ENCODE peak calls at places on chromosome 5, in eight cellular contexts. N, T, Q, Y, C, X, B and I are unnamed samples.

GRCh38 chr5:123807177-123807900 is 295.4 kb downstream of the CSNK1G3 start:
- DNase-seq in N (no peak), T (no peak), Q (no peak), Y (no peak), C (no peak), X (no peak), B (peak; percentile 66), I (no peak)

GRCh38 chr5:32369542-32370155 is 56.9 kb upstream of the MTMR12 start:
- DNase-seq in N (no peak), T (no peak), Q (no peak), Y (peak; percentile 4), C (no peak), X (no peak), B (no peak), I (no peak)

GRCh38 chr5:65663804-65664521 is 39.1 kb downstream of the SHLD3 start:
- DNase-seq in N (no peak), T (peak; percentile 7), Q (peak; percentile 33), Y (peak; percentile 22), C (peak; percentile 18), X (no peak), B (peak; percentile 83), I (peak; percentile 43)

GRCh38 chr5:172686111-172686510 is 45.0 kb downstream of the NEURL1B start:
- DNase-seq in N (no peak), T (no peak), Q (no peak), Y (peak; percentile 22), C (peak; percentile 27), X (no peak), B (no peak), I (no peak)

GRCh38 chr5:127176769-127177168 is 103.5 kb upstream of the C5orf63 start:
- DNase-seq in N (no peak), T (no peak), Q (peak; percentile 2), Y (no peak), C (no peak), X (no peak), B (no peak), I (no peak)

GRCh38 chr5:167699434-167699833 is 592.0 kb upstream of the WWC1 start:
- DNase-seq in N (no peak), T (no peak), Q (peak; percentile 99), Y (peak; percentile 100), C (peak; percentile 99), X (peak; percentile 100), B (peak; percentile 100), I (peak; percentile 99)

GRCh38 chr5:39765381-39765780 is 340.6 kb upstream of the DAB2 start:
- DNase-seq in N (no peak), T (no peak), Q (peak; percentile 78), Y (peak; percentile 91), C (peak; percentile 60), X (no peak), B (no peak), I (peak; percentile 53)

GRCh38 chr5:60945760-60946253 is 802 bp downstream of the NDUFAF2 start:
- DNase-seq in N (no peak), T (peak; percentile 13), Q (peak; percentile 59), Y (peak; percentile 66), C (peak; percentile 37), X (no peak), B (peak; percentile 53), I (peak; percentile 61)

GRCh38 chr5:165607026-165607425 is 2101.6 kb downstream of the MAT2B start:
- DNase-seq in N (no peak), T (no peak), Q (no peak), Y (no peak), C (no peak), X (no peak), B (no peak), I (no peak)

GRCh38 chr5:166961028-166961427 is 1330.4 kb upstream of the WWC1 start:
- DNase-seq in N (no peak), T (no peak), Q (no peak), Y (peak; percentile 1), C (peak; percentile 0), X (no peak), B (peak; percentile 29), I (no peak)

GRCh38 chr5:168301593-168302388 is 10.3 kb downstream of the WWC1 start:
- DNase-seq in N (no peak), T (no peak), Q (peak; percentile 12), Y (peak; percentile 56), C (no peak), X (no peak), B (peak; percentile 85), I (no peak)

GRCh38 chr5:153463806-153464205 is 26.7 kb upstream of the GRIA1 start:
- DNase-seq in N (no peak), T (no peak), Q (peak; percentile 19), Y (peak; percentile 54), C (peak; percentile 68), X (peak; percentile 37), B (peak; percentile 5), I (peak; percentile 33)

GRCh38 chr5:176844706-176845391 is 34.5 kb downstream of the UNC5A start:
- DNase-seq in N (no peak), T (peak; percentile 93), Q (no peak), Y (no peak), C (peak; percentile 16), X (no peak), B (no peak), I (peak; percentile 6)

GRCh38 chr5:177432143-177432904 is 5.8 kb downstream of the GRK6 start:
- DNase-seq in N (no peak), T (peak; percentile 46), Q (no peak), Y (no peak), C (no peak), X (no peak), B (no peak), I (no peak)

GRCh38 chr5:142886956-142887355 is 116.8 kb downstream of the ARHGAP26 start:
- DNase-seq in N (no peak), T (no peak), Q (no peak), Y (no peak), C (no peak), X (no peak), B (no peak), I (no peak)

GRCh38 chr5:157743163-157744054 is at the start of gene LSM11:
- DNase-seq in N (peak; percentile 40), T (peak; percentile 90), Q (peak; percentile 72), Y (peak; percentile 65), C (peak; percentile 72), X (peak; percentile 27), B (peak; percentile 89), I (peak; percentile 80)

GRCh38 chr5:157747173-157747758 is 3.8 kb downstream of the LSM11 start:
- DNase-seq in N (no peak), T (no peak), Q (no peak), Y (no peak), C (no peak), X (no peak), B (no peak), I (no peak)

GRCh38 chr5:157747766-157748700 is 4.5 kb downstream of the LSM11 start:
- DNase-seq in N (no peak), T (no peak), Q (no peak), Y (peak; percentile 30), C (no peak), X (no peak), B (no peak), I (peak; percentile 42)

GRCh38 chr5:157744055-157745011 is 821 bp downstream of the LSM11 start:
- DNase-seq in N (no peak), T (peak; percentile 33), Q (no peak), Y (peak; percentile 13), C (no peak), X (no peak), B (no peak), I (no peak)

DNA sequence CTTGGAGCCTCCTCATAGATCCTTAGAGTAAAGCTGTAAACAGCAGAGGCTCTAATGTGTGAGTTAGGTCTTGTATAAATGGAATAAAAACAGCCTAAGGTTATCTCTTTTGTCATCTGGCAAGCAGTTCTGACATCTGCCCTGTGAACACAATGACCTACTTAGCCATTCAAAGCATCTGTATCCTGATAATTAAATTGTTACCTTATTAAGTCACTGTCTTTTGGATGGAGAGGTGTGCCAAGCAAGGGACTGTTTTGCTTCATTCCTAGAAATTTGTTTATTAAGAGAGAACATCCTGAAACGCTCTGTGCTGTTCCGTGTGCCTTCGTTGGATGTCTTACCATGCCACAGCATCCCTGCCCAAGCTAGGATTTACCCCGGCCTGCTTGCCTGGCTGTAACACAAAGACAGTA is 1.5 kb downstream of the LSM11 start:
- DNase-seq in N (no peak), T (no peak), Q (no peak), Y (no peak), C (no peak), X (no peak), B (no peak), I (no peak)
- H3K4me3 ChIP-seq in N (peak overlapping the region; percentile 60), T (peak overlapping the region; percentile 75), Q (peak overlapping the region; percentile 86), Y (peak overlapping the region; percentile 82), C (no peak overlapping the region), X (no peak overlapping the region), B (no peak overlapping the region), I (peak overlapping the region; percentile 68)

DNA sequence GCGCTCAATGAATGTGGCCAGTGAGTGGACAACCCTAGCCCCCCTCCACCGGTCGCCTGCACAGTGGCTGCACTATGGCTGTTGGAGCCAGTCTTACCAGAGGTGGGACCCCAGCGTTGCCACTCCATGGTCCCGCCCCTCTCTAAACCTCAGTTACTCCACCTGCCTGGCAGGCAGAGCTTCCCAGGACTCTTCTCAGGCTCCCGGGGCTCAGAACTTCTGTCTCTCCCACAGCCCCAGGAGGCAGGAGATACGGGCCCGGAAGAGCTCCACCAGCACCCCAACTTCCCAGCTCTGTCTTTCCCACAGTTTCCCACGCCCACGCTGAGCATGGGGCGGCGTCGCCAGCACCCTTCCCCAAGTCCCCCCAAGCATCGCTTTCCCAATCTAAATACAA is 975 bp downstream of the RASGEF1C start:
- DNase-seq in N (no peak), T (no peak), Q (no peak), Y (no peak), C (no peak), X (no peak), B (no peak), I (no peak)
- H3K4me3 ChIP-seq in N (peak overlapping the region; percentile 28), T (peak overlapping the region; percentile 45), Q (no peak overlapping the region), Y (no peak overlapping the region), C (no peak overlapping the region), X (no peak overlapping the region), B (no peak overlapping the region), I (no peak overlapping the region)

DNA sequence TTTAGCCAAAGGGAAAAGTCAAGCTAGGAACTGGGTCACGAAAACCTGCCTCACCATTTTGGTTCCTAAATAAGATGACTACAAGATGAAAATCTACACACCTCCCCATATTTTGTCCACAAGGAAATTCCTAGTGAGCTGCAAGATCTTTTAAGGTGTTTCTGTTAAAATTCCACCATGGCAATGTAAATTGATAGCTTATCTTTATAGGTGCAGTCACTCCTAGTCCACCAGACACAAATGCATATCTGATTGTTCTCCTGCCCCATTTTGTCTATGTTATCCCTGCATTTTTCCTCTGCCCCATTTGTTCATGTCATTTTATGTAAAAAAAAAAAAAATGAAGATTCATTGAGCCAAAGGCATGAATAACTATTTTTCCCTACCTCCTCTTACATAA is 41.1 kb upstream of the SELENOP start:
- DNase-seq in N (no peak), T (no peak), Q (no peak), Y (no peak), C (no peak), X (no peak), B (no peak), I (no peak)
- H3K4me3 ChIP-seq in N (no peak overlapping the region), T (no peak overlapping the region), Q (no peak overlapping the region), Y (no peak overlapping the region), C (no peak overlapping the region), X (no peak overlapping the region), B (no peak overlapping the region), I (no peak overlapping the region)

DNA sequence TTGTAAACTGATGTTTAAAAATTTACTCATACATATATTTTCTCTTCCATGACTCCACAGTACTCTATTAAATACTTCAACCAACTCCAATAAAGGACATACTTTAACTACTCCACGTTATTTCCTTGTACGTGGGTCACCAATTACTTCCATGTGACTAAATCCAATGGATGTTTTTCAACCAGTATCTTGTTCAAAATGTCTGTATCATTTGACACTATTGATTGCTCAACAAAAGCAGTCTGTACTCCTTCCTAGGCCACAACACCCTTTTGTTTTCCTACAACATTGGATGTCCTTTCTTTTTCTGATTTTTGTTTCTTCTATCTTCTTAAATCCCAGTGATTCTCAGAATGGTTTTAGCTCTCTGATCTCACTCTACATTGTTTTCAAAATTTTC is 943.7 kb downstream of the EFNA5 start:
- DNase-seq in N (no peak), T (no peak), Q (no peak), Y (no peak), C (no peak), X (no peak), B (no peak), I (no peak)
- H3K4me3 ChIP-seq in N (no peak overlapping the region), T (no peak overlapping the region), Q (no peak overlapping the region), Y (no peak overlapping the region), C (no peak overlapping the region), X (no peak overlapping the region), B (no peak overlapping the region), I (no peak overlapping the region)